ENCODE peak calls at places on chromosomes 1 and 21, in five cellular contexts. C, Z, W, K and J are unnamed samples.

GRCh38 chr1:213281610-213282316 is 230.7 kb downstream of the RPS6KC1 start:
- DNase-seq in C (no peak), Z (no peak), W (no peak), K (no peak), J (no peak)

GRCh38 chr21:32329331-32329730 is 30.7 kb downstream of the MRAP start:
- DNase-seq in C (no peak), Z (no peak), W (peak), K (peak), J (no peak)

GRCh38 chr1:22517936-22518335 is 45.4 kb upstream of the EPHA8 start:
- DNase-seq in C (no peak), Z (no peak), W (no peak), K (no peak), J (no peak)

GRCh38 chr1:183230403-183230802 is 44.3 kb downstream of the LAMC2 start:
- DNase-seq in C (no peak), Z (no peak), W (no peak), K (no peak), J (no peak)

GRCh38 chr1:41322835-41323234 is 38.4 kb upstream of the FOXO6 start:
- DNase-seq in C (no peak), Z (peak), W (no peak), K (peak), J (no peak)

GRCh38 chr1:26744075-26744958 is 43.4 kb upstream of the PIGV start:
- DNase-seq in C (no peak), Z (peak), W (peak), K (peak), J (peak)

GRCh38 chr21:21366277-21366676 is 368.1 kb downstream of the NCAM2 start:
- DNase-seq in C (no peak), Z (no peak), W (no peak), K (no peak), J (no peak)

GRCh38 chr1:18109756-18110597 is 2.4 kb downstream of the IGSF21 start:
- DNase-seq in C (no peak), Z (no peak), W (no peak), K (peak), J (peak)

GRCh38 chr1:154741747-154742495 is 128.2 kb downstream of the KCNN3 start:
- DNase-seq in C (no peak), Z (no peak), W (peak), K (no peak), J (peak)

GRCh38 chr21:45258476-45258875 is 29.2 kb downstream of the POFUT2 start:
- DNase-seq in C (no peak), Z (no peak), W (no peak), K (no peak), J (peak)

GRCh38 chr1:29271724-29272123 is 35.4 kb downstream of the PTPRU start:
- DNase-seq in C (no peak), Z (no peak), W (peak), K (peak), J (no peak)

GRCh38 chr1:59936358-59936821 is 9.8 kb upstream of the CYP2J2 start:
- DNase-seq in C (no peak), Z (no peak), W (no peak), K (no peak), J (no peak)

GRCh38 chr1:112457965-112458364 is 50.8 kb upstream of the WNT2B start:
- DNase-seq in C (no peak), Z (no peak), W (no peak), K (no peak), J (no peak)

GRCh38 chr1:101175886-101176285 is 60.9 kb upstream of the S1PR1 start:
- DNase-seq in C (no peak), Z (no peak), W (no peak), K (no peak), J (no peak)